ENCODE peak calls at places on chromosomes 13 and 19, in seven cellular contexts. Z, W, R, Y, K, V and D are unnamed samples.

GRCh38 chr13:80109313-80109712 is 231.6 kb downstream of the SPRY2 start:
- DNase-seq in K (no peak), Y (no peak), W (no peak), R (no peak), Z (no peak), V (no peak), D (no peak)

GRCh38 chr19:10079031-10079453 is 7.1 kb upstream of the SHFL start:
- DNase-seq in W (no peak), R (no peak), Z (no peak), K (no peak), Y (no peak), V (no peak), D (no peak)

GRCh38 chr19:5130371-5131030 is 161.6 kb downstream of the KDM4B start:
- DNase-seq in Y (no peak), V (no peak), W (no peak), R (peak), Z (peak), K (peak), D (peak)

GRCh38 chr13:77506874-77507273 is 28.6 kb upstream of the SCEL start:
- DNase-seq in Y (no peak), Z (no peak), R (no peak), W (no peak), V (no peak), K (no peak), D (no peak)

GRCh38 chr19:18118420-18119242 is 21.1 kb downstream of the MAST3 start:
- DNase-seq in R (no peak), V (no peak), Y (no peak), Z (no peak), W (no peak), K (no peak), D (no peak)

GRCh38 chr19:53010494-53010893 is 3.2 kb upstream of the ERVV-1 start:
- DNase-seq in K (no peak), V (no peak), Z (no peak), W (no peak), Y (no peak), R (no peak), D (no peak)

GRCh38 chr13:109208522-109208921 is 577.9 kb downstream of the IRS2 start:
- DNase-seq in V (no peak), W (no peak), Z (no peak), R (no peak), Y (no peak), K (no peak), D (no peak)

GRCh38 chr13:112672651-112673284 is 17.1 kb upstream of the ATP11A start:
- DNase-seq in Z (no peak), R (no peak), V (no peak), Y (no peak), K (no peak), W (no peak), D (no peak)

GRCh38 chr13:26616126-26616525 is 58.6 kb downstream of the WASF3 start:
- DNase-seq in W (no peak), Y (no peak), V (peak), Z (no peak), K (no peak), R (no peak), D (no peak)

GRCh38 chr13:33487575-33488243 is 202.2 kb upstream of the STARD13 start:
- DNase-seq in Z (no peak), K (peak), W (no peak), V (no peak), Y (no peak), R (no peak), D (no peak)

GRCh38 chr13:87954116-87954515 is 282.9 kb downstream of the SLITRK5 start:
- DNase-seq in Z (no peak), W (no peak), Y (no peak), K (no peak), R (no peak), V (no peak), D (no peak)

GRCh38 chr13:98775844-98776598 is 23.5 kb upstream of the SLC15A1 start:
- DNase-seq in W (no peak), V (no peak), R (peak), Y (no peak), K (no peak), Z (no peak), D (no peak)

GRCh38 chr13:40598599-40598998 is 67.8 kb downstream of the FOXO1 start:
- DNase-seq in Y (no peak), W (no peak), R (no peak), Z (no peak), K (no peak), V (no peak), D (no peak)

GRCh38 chr19:44903602-44904425 is 1.8 kb upstream of the APOE start:
- DNase-seq in V (no peak), W (peak), R (peak), Z (peak), K (peak), Y (peak), D (peak)

GRCh38 chr19:45558399-45558878 is 26.2 kb downstream of the OPA3 start:
- DNase-seq in R (no peak), K (peak), V (no peak), Y (peak), Z (peak), W (no peak), D (peak)

GRCh38 chr13:31909889-31910551 is 121.6 kb upstream of the FRY start:
- DNase-seq in K (peak), Z (no peak), Y (peak), R (no peak), W (peak), V (no peak), D (no peak)

GRCh38 chr19:44725684-44726083 is 22.8 kb upstream of the BCL3 start:
- DNase-seq in R (no peak), Y (no peak), K (no peak), Z (no peak), V (no peak), W (no peak), D (no peak)

GRCh38 chr19:58554494-58555368 is at the start of gene CHMP2A:
- DNase-seq in W (peak), Z (peak), R (peak), V (peak), Y (peak), K (peak), D (peak)

GRCh38 chr19:7833225-7834156 is 3.5 kb downstream of the EVI5L start:
- DNase-seq in R (peak), V (no peak), W (no peak), K (no peak), Y (no peak), Z (no peak), D (no peak)

GRCh38 chr19:10189631-10190425 is 4.9 kb downstream of the DNMT1 start:
- DNase-seq in W (no peak), K (no peak), V (no peak), Z (no peak), R (no peak), Y (no peak), D (no peak)

GRCh38 chr13:102620512-102620911 is 23.7 kb downstream of the TPP2 start:
- DNase-seq in V (no peak), Z (no peak), Y (no peak), R (no peak), K (no peak), W (no peak), D (no peak)

GRCh38 chr19:46610413-46610775 is 9.3 kb downstream of the CALM3 start:
- DNase-seq in W (no peak), K (peak), Z (no peak), V (no peak), R (no peak), Y (no peak), D (no peak)

GRCh38 chr19:45245826-45246225 is 619 bp upstream of the EXOC3L2 start:
- DNase-seq in Y (no peak), Z (no peak), W (no peak), K (no peak), V (no peak), R (no peak), D (no peak)

GRCh38 chr19:29188704-29189375 is 24.1 kb downstream of the UQCRFS1 start:
- DNase-seq in V (no peak), K (no peak), W (no peak), Z (no peak), Y (no peak), R (no peak), D (no peak)

GRCh38 chr13:113782472-113782871 is 23.4 kb downstream of the TMEM255B start:
- DNase-seq in V (no peak), R (no peak), W (no peak), Z (no peak), K (no peak), Y (no peak), D (no peak)

GRCh38 chr13:26964278-26965057 is 203.9 kb upstream of the GPR12 start:
- DNase-seq in K (no peak), R (no peak), Z (no peak), W (no peak), Y (peak), V (no peak), D (no peak)

GRCh38 chr13:109427148-109427547 is 359.2 kb downstream of the IRS2 start:
- DNase-seq in R (no peak), Z (no peak), K (no peak), Y (no peak), V (no peak), W (no peak), D (no peak)

GRCh38 chr19:459724-460511 is 915 bp downstream of the SHC2 start:
- DNase-seq in R (peak), K (no peak), Z (no peak), W (peak), V (no peak), Y (peak), D (no peak)

GRCh38 chr19:50821622-50822021 is 2.0 kb downstream of the KLK1 start:
- DNase-seq in V (no peak), W (no peak), Z (no peak), K (no peak), R (no peak), Y (no peak), D (no peak)

GRCh38 chr19:17997969-17998826 is 9.8 kb upstream of the ARRDC2 start:
- DNase-seq in Z (no peak), W (no peak), K (no peak), V (no peak), Y (no peak), R (peak), D (no peak)

GRCh38 chr13:27012482-27013197 is 159.0 kb downstream of the USP12 start:
- DNase-seq in Z (no peak), K (no peak), V (peak), R (no peak), W (no peak), Y (no peak), D (no peak)

GRCh38 chr13:47250141-47250540 is 353.3 kb upstream of the HTR2A start:
- DNase-seq in Y (no peak), W (no peak), Z (no peak), V (peak), R (no peak), K (no peak), D (no peak)

GRCh38 chr13:49858183-49858856 is 65.8 kb upstream of the KPNA3 start:
- DNase-seq in V (peak), W (no peak), R (no peak), Y (no peak), Z (no peak), K (no peak), D (no peak)

GRCh38 chr19:10141479-10141878 is 21.8 kb upstream of the EIF3G start:
- DNase-seq in V (no peak), R (peak), Y (no peak), Z (no peak), K (no peak), W (no peak), D (no peak)

GRCh38 chr19:37466798-37467607 is at the start of gene ZNF569:
- DNase-seq in K (peak), W (peak), Y (peak), R (peak), Z (peak), V (peak), D (peak)
- TF ChIP-seq CTCF in K (no peak), W (no peak), Y (no peak), R (no peak), Z (no peak), V (no peak), D (no peak)

GRCh38 chr13:110705356-110705825 is 525 bp downstream of the CARS2 start:
- DNase-seq in R (no peak), W (no peak), V (no peak), Z (no peak), K (no peak), Y (no peak), D (no peak)

GRCh38 chr13:110702089-110702488 is 3.8 kb downstream of the CARS2 start:
- DNase-seq in R (no peak), Y (no peak), W (no peak), K (no peak), V (no peak), Z (no peak), D (no peak)

GRCh38 chr13:110702591-110703526 is 3.1 kb downstream of the CARS2 start:
- DNase-seq in R (no peak), Y (peak), V (no peak), Z (no peak), K (no peak), W (no peak), D (no peak)

GRCh38 chr13:110706570-110707378 is 858 bp upstream of the CARS2 start:
- DNase-seq in R (no peak), Y (no peak), V (no peak), Z (no peak), W (no peak), K (no peak), D (no peak)

GRCh38 chr13:110705826-110706569 is at the start of gene CARS2:
- DNase-seq in K (peak), R (peak), W (peak), Y (peak), Z (peak), V (peak), D (peak)
- TF ChIP-seq CTCF in K (no peak), R (peak), W (peak), Y (no peak), Z (no peak), V (no peak), D (no peak)

DNA sequence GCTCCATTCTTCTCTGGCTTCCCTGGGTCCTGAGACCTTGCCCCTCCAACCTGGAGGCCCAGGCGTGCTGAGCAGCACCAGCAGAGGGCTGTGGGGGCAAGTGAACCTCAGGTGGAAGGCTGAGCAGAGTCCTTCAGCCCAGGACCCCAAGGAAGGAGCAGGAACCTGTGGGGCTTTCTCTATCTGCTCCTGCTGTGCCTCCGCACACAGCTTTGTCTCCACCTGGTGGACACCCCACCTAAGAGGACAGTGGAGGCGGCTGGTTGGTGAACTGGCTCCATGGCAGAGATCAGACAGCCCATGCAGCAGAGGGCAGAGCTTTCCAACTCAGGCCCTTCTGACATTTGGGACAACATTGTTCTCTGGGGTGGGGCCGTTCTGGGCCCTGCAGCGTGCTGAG is 19.7 kb downstream of the ZFR2 start:
- DNase-seq in R (no peak), Z (no peak), W (no peak), Y (peak), V (no peak), K (no peak), D (peak)
- TF ChIP-seq CTCF in R (peak), Z (no peak), W (peak), Y (peak), V (peak), K (no peak), D (peak)

DNA sequence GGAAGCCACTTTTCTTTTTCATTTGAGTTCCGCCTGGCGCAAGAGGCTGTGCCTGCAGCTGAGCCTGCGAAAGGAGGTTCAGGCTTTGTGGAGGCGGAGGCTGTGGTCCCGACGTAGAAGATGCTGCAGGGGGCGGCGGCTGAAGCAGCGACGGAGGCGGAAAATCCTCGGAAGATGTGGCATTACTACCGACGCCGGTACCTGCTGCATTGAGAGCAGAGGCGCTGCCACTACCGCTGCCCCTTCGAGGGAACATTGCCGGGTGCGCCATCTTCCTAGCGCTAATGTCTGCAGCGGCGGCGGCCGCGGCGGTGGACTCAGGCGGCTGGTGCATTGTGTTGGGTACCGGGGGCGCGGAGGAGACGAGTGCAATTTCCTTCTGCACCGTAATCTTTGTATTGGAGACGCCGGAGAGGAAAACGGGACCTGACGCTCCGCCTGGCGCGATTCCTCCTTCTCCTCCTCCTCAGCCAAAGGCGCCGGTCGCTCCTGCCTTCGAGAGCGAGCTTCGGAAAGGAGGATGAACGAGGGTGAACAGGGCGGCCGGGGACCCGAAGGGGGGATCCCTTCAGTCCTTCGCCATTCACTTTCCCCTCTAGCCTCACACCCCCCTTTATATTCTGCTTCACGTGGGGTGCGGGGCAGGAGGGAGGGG is at the start of gene TSC22D1:
- DNase-seq in Z (peak), W (peak), R (peak), Y (peak), K (peak), V (peak), D (peak)
- TF ChIP-seq CTCF in Z (no peak), W (no peak), R (peak), Y (no peak), K (no peak), V (no peak), D (no peak)

GRCh38 chr13:23180711-23181110 is at the start of gene SGCG:
- DNase-seq in K (no peak), R (no peak), Y (no peak), W (no peak), Z (no peak), V (no peak), D (no peak)

GRCh38 chr13:23182142-23182541 is 1.4 kb downstream of the SGCG start:
- DNase-seq in V (no peak), R (no peak), W (no peak), Y (no peak), K (no peak), Z (no peak), D (no peak)

GRCh38 chr13:23185542-23185941 is 4.8 kb downstream of the SGCG start:
- DNase-seq in Z (no peak), Y (no peak), R (no peak), K (no peak), V (no peak), W (no peak), D (no peak)

DNA sequence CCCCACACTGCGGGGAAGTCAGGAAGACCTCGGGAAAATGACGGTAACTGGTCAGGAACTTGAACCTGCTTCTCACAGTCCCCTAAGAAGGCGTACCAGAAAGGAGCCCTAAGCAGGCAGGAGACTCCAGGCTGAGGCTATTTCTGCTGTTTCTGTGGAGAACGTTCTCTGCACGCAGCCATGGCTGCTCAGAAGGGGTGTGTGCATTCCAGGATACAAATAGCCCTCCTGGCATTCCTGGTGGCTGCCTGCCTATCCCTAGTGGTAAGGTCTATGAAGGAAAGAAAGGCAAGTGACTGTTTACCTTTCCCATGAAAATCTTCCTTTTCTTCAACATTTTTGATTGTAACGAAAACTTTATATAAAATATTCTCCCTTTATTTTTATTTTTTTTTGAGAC is 2.5 kb downstream of the SGCG start:
- DNase-seq in K (no peak), R (no peak), Y (peak), W (no peak), Z (no peak), V (no peak), D (no peak)
- TF ChIP-seq CTCF in K (no peak), R (no peak), Y (no peak), W (no peak), Z (no peak), V (no peak), D (no peak)

GRCh38 chr13:54301085-54301484 is 1272.5 kb downstream of the OLFM4 start:
- DNase-seq in V (no peak), Z (no peak), K (no peak), Y (no peak), R (no peak), W (no peak), D (no peak)

GRCh38 chr13:54305377-54305776 is 1276.8 kb downstream of the OLFM4 start:
- DNase-seq in W (no peak), R (no peak), Y (no peak), K (no peak), Z (no peak), V (no peak), D (no peak)
- TF ChIP-seq CTCF in W (peak), R (no peak), Y (no peak), K (no peak), Z (no peak), V (no peak), D (no peak)

DNA sequence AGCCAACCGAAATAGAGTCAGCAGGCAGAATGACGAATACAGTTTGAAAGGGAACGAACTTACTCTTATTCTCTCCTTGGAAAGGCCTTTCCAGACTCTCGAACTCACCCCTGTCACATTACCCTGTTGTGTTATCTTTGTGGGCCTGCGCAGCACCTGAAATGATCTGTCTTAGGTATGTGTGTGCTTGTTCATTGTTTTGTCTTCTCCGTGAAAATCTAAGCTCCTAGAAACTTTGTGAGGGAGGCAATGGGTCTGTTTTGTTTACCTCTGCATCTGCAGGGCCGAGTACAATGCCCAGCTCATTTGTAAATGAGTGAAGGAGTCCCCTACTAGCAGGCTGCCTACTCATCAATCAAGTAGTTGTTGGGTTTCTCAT is 19.6 kb downstream of the HMGB1 start:
- DNase-seq in K (peak), Y (no peak), R (no peak), W (no peak), Z (no peak), V (no peak), D (no peak)
- TF ChIP-seq CTCF in K (no peak), Y (no peak), R (no peak), W (no peak), Z (no peak), V (no peak), D (no peak)

DNA sequence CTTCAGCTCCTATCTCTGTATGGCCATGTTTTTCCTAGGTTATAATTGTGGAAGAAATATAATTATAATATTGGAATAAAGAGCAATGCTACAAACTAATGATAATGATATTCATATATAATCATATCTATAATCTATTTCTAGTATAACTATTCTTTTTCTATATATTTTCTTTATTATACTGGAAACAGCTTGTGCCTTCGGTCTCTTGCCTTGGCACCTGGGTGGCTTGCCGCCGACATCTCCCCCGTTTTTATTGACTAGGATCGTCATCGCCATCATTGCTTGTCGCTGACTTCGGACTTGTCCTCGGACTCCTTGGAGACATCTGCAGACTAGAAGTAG is 24.2 kb downstream of the ZNF763 start:
- DNase-seq in W (no peak), R (no peak), V (no peak), Z (no peak), Y (no peak), K (no peak), D (no peak)
- TF ChIP-seq CTCF in W (no peak), R (no peak), V (no peak), Z (peak), Y (no peak), K (no peak), D (no peak)

DNA sequence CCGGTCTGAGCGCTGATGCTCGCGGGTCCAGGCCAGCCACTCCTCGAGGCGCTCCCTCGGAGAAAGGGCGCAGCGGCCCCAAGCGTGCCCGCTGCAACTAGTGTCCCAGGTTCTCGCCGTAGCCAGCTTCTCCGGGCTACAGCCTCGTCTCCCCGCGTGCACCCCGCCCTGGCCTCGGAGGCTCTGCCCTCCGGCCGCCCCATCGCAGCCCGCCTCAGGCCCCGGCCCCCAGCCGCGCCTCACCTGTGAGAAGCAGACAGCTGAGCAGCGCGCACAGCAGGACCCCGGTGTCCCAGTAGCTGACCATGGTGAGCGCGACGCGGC is 429 bp downstream of the FLT1 start:
- DNase-seq in Y (no peak), W (no peak), R (no peak), V (no peak), Z (peak), K (peak), D (no peak)
- TF ChIP-seq CTCF in Y (no peak), W (no peak), R (no peak), V (no peak), Z (no peak), K (no peak), D (no peak)